ENCODE peak calls at places on chromosomes 7 and 10, in five cellular contexts. U, L, Q, G and M are unnamed samples.
A peak's percentile ranks its signal among the peaks of the same experiment; 100 is the strongest.

GRCh38 chr10:8060010-8060703 is 5.7 kb downstream of the GATA3 start:
- DNase-seq in L (peak; percentile 41), G (no peak), Q (no peak), U (no peak), M (no peak)

GRCh38 chr7:80060218-80060806 is 74.3 kb upstream of the GNAI1 start:
- DNase-seq in U (peak; percentile 20), Q (no peak), L (peak; percentile 27), G (no peak), M (no peak)

GRCh38 chr10:29254123-29255046 is 34.5 kb upstream of the LYZL1 start:
- DNase-seq in Q (no peak), L (no peak), G (peak; percentile 53), U (no peak), M (no peak)

GRCh38 chr7:151389768-151390593 is 19.9 kb downstream of the WDR86 start:
- DNase-seq in L (no peak), U (no peak), Q (no peak), G (no peak), M (no peak)

GRCh38 chr7:129279757-129280156 is 54.9 kb downstream of the AHCYL2 start:
- DNase-seq in L (no peak), G (no peak), Q (no peak), U (no peak), M (no peak)

GRCh38 chr10:79268100-79268670 is 79.1 kb upstream of the PPIF start:
- DNase-seq in G (no peak), L (no peak), Q (no peak), U (no peak), M (no peak)

GRCh38 chr10:28914721-28915120 is 237.4 kb downstream of the BAMBI start:
- DNase-seq in L (no peak), Q (no peak), G (no peak), U (no peak), M (no peak)

GRCh38 chr10:86282664-86283465 is 83.7 kb downstream of the GRID1 start:
- DNase-seq in U (no peak), L (no peak), Q (no peak), G (no peak), M (no peak)

GRCh38 chr10:32163774-32164148 is 107.5 kb upstream of the KIF5B start:
- DNase-seq in G (no peak), Q (no peak), L (no peak), U (no peak), M (no peak)

GRCh38 chr10:92010026-92010713 is 86.6 kb downstream of the BTAF1 start:
- DNase-seq in G (no peak), Q (no peak), L (no peak), U (no peak), M (no peak)

GRCh38 chr10:97119058-97119832 is 66.5 kb downstream of the SLIT1 start:
- DNase-seq in Q (no peak), G (no peak), U (no peak), L (no peak), M (no peak)

GRCh38 chr7:123901111-123901510 is 23.9 kb upstream of the SPAM1 start:
- DNase-seq in G (no peak), U (no peak), L (no peak), Q (no peak), M (no peak)

GRCh38 chr7:112067205-112067604 is 139.0 kb downstream of the DOCK4 start:
- DNase-seq in Q (no peak), L (no peak), U (no peak), G (no peak), M (no peak)

GRCh38 chr7:8389898-8390642 is 43.3 kb upstream of the NXPH1 start:
- DNase-seq in Q (peak; percentile 13), L (no peak), U (peak; percentile 8), G (peak; percentile 28), M (peak; percentile 12)

DNA sequence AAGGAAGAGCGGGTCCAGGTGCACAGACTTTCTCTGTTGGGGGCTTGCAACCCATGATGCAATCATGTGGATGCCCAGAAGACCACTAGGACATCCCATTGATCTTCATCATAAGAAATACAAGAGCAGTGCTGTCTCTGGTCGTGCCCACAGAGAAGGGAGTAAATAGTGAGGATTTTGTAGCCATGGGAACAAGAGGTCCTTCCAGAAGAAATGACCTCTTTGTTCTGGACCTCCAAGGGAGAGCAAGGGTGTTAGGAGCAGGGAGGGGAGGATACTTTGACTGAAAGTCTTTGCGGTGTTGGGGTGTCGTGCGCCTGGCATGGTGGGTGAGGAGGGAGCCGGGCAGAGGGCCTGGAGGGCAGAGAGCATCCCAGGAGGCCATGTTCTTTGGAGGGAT is 55.0 kb upstream of the EN2 start:
- DNase-seq in L (no peak), Q (no peak), U (no peak), G (no peak), M (no peak)
- H3K27ac ChIP-seq in L (no peak overlapping the region), Q (no peak overlapping the region), U (no peak overlapping the region), G (no peak overlapping the region), M (peak overlapping the region; percentile 90)

GRCh38 chr7:2403014-2403717 is at the start of gene CHST12:
- DNase-seq in U (peak; percentile 99), Q (peak; percentile 94), G (peak; percentile 95), L (peak; percentile 96), M (peak; percentile 83)

GRCh38 chr7:2403718-2404648 is 572 bp downstream of the CHST12 start:
- DNase-seq in L (peak; percentile 58), Q (peak; percentile 35), U (peak; percentile 62), G (peak; percentile 38), M (peak; percentile 61)

GRCh38 chr7:2398506-2398905 is 4.9 kb upstream of the CHST12 start:
- DNase-seq in G (no peak), L (no peak), Q (no peak), U (no peak), M (no peak)

GRCh38 chr7:2402687-2403013 is 761 bp upstream of the CHST12 start:
- DNase-seq in G (no peak), Q (no peak), U (no peak), L (no peak), M (no peak)

DNA sequence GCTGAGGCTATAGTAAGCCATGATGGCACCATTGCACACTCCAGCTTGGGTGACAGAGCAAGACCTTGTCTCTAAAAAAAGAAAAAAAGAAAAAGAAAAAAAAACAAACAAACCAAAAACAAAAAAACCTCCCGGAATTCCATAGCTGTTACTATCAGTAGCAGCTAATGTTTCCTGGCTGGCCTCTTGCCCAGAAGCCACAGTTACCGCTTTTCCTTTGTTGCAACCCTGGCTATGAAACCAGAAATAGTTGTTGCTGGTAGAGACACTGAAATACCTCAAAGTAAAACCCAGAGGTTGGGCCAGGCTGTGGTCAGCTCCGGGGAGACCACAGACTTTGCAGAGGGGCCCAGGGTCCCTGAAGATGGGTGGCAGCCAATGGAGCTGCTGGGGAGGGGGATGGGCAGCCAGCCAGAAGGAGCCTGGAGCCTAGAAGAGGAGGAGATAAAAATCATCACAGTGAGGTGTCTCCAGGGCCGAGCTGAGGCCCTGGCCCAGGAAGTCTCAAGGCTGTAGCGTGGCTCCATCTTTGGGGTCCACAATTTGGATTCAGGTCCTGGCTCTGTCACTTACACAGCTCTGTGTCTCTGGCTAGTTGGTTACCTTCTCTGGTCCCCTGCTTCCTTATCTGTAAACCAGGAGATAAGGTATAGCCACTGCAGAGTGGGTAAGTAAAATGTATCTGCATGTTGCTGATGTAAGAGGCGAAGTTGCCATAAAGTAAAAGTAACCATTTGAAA is 3.4 kb upstream of the CHST12 start:
- DNase-seq in G (peak; percentile 85), L (no peak), U (peak; percentile 73), Q (peak; percentile 74), M (no peak)
- H3K27ac ChIP-seq in G (peak overlapping the region; percentile 50), L (peak overlapping the region; percentile 37), U (peak overlapping the region; percentile 93), Q (peak overlapping the region; percentile 11), M (peak overlapping the region; percentile 70)

DNA sequence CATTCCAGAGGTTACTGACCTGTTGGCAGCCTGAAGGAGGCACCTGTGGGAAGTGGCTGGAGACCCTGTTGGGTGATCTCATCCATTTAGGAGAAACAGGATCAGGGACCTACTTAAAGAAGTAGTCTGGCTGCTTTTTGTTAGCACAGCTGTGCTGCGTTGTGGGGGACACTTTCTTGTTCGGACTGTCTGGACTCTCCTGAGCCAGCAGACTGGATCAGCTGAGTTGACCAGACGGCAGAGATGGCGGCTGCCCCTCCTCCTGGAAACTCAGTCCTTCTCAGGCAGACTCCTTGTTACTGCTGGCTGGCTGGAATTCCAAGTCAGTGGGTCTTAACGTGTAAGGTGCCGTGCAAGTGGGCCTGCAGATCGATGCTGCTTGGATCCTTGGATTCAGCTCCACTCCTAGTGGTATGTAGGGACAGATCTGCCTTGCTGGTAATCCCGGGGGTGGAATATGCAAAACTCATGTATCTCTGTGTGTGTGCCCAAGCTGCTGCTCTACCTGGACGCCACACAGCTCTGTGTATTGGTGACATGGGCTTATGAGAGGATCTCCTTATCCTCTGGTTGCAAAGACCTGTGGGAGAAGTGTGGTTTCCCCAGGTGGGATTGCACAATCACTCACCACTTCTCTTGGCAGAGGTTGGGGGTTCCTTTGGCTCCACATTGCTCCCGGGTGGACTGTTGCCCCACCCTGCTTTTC is 87.3 kb downstream of the CCSER2 start:
- DNase-seq in U (no peak), G (no peak), L (no peak), Q (no peak), M (no peak)
- H3K27ac ChIP-seq in U (peak overlapping the region; percentile 14), G (no peak overlapping the region), L (no peak overlapping the region), Q (no peak overlapping the region), M (no peak overlapping the region)

DNA sequence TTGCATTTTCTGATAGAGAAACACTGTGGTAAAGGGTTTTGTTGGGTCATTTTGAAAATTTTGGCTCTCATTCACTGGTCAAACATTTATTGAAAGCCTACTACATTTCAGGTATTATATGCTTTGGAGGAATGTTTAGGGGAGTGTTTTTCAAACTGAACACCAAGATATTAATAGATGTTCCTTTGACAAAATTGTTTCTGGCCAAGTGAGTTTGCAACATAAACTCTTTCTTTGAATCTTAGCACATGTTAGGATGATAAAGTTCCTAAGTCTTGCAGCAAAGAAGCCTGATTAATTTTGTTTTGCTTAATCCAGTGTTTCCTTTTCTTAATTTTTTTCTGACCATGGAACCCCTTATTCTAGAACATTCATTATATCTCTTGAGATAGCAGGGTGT is 232.5 kb upstream of the PHYHIPL start:
- DNase-seq in U (no peak), L (no peak), Q (no peak), G (no peak), M (no peak)
- H3K27ac ChIP-seq in U (no peak overlapping the region), L (no peak overlapping the region), Q (no peak overlapping the region), G (no peak overlapping the region), M (no peak overlapping the region)

DNA sequence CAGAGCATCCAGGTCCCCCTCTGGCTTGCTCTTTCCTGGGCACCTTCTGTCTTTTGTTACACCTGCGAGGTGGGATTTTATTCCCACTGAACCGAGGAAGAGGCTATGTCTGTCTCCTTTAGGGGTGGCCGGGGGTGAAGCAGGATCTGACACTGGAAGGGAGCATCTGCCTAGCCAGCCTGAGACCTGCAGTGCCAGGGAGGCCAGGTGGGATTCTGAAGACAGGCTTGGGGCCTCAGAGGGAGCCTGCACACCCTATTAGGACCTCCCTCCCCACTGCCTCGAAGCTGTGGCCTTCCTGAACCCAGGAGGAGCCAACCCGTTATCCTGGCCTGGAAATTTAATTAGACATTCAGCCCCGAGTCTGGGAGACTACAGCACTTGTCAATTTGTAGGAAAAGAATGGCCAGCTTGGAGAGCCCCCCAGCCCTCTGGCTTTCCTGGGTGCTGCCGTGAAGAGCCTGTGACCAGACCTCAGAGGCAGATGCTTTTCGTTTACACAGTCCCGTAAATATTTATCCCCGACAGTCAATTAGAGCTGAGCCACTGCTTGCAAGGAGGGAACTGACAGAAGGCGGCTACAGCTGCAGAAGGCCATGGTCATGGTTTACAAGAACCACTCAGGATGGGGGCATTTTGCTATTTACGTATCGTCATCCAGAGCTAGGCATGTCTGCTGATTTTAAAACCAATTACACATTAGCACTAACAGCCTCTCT is 19.6 kb downstream of the CHAT start:
- DNase-seq in L (no peak), U (no peak), Q (no peak), G (no peak), M (no peak)
- H3K27ac ChIP-seq in L (no peak overlapping the region), U (no peak overlapping the region), Q (no peak overlapping the region), G (no peak overlapping the region), M (no peak overlapping the region)